ENCODE peak calls at places on chromosome 3, in six cellular contexts. U is cardiac fibroblast, C is endothelial cell, L is dorsolateral prefrontal cortex, V is fibroblast of lung, D is B cell. K is an unnamed sample.

GRCh38 chr3:123773681-123774431 is 110.3 kb downstream of the MYLK start:
- DNase-seq in V (peak), U (peak), D (no peak), L (peak), C (no peak), K (no peak)

GRCh38 chr3:126356373-126357298 is 572 bp downstream of the KLF15 start:
- DNase-seq in L (peak), U (peak), C (no peak), D (no peak), V (no peak), K (no peak)

GRCh38 chr3:125035217-125035616 is 20.6 kb downstream of the HEG1 start:
- DNase-seq in C (no peak), L (no peak), D (no peak), U (no peak), V (no peak), K (no peak)

GRCh38 chr3:127033171-127033570 is 50.3 kb downstream of the PLXNA1 start:
- DNase-seq in U (no peak), C (no peak), V (no peak), L (no peak), D (no peak), K (no peak)

GRCh38 chr3:7144696-7145308 is 283.9 kb downstream of the GRM7 start:
- DNase-seq in U (peak), C (peak), D (no peak), V (peak), L (no peak), K (no peak)

GRCh38 chr3:11565492-11565891 is 78.2 kb downstream of the VGLL4 start:
- DNase-seq in L (no peak), D (no peak), V (no peak), U (no peak), C (no peak), K (no peak)

GRCh38 chr3:10189557-10190374 is 25.0 kb downstream of the IRAK2 start:
- DNase-seq in C (no peak), V (peak), D (no peak), L (peak), U (peak), K (no peak)

GRCh38 chr3:192869131-192870027 is 48.3 kb downstream of the MB21D2 start:
- DNase-seq in L (peak), V (peak), C (no peak), D (no peak), U (peak), K (no peak)

GRCh38 chr3:43345246-43345645 is 58.9 kb downstream of the SNRK start:
- DNase-seq in V (no peak), L (no peak), D (no peak), C (no peak), U (no peak), K (no peak)

GRCh38 chr3:44104668-44105321 is 136.9 kb upstream of the TOPAZ1 start:
- DNase-seq in V (peak), C (no peak), L (no peak), D (no peak), U (no peak), K (peak)

GRCh38 chr3:152943645-152944044 is 108.7 kb downstream of the P2RY1 start:
- DNase-seq in V (peak), U (peak), C (no peak), D (no peak), L (no peak), K (no peak)

DNA sequence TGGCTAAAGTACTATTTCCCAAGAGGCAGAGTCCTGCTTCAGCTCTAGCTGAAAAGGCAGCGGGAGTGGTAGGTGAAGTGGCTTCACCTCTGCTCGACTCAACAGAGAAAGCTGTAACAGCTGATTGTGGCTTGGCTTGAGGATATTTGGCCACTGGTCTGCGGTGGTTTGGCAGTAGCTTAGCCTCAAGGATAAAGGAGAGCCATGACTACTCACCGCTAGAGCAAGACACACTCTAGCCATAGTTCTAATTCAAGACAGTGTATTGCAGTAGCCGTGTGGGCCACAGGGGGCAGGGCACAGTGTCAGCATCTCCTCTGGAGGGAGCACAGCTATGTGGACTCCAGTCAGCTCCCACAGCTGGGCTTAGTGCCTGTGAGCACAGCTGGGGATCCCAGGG is 23.5 kb downstream of the TPRG1 start:
- DNase-seq in D (no peak), C (no peak), V (peak), L (no peak), U (no peak), K (no peak)
- TF ChIP-seq CTCF in D (no peak), C (no peak), V (peak), L (no peak), U (peak), K (peak)

DNA sequence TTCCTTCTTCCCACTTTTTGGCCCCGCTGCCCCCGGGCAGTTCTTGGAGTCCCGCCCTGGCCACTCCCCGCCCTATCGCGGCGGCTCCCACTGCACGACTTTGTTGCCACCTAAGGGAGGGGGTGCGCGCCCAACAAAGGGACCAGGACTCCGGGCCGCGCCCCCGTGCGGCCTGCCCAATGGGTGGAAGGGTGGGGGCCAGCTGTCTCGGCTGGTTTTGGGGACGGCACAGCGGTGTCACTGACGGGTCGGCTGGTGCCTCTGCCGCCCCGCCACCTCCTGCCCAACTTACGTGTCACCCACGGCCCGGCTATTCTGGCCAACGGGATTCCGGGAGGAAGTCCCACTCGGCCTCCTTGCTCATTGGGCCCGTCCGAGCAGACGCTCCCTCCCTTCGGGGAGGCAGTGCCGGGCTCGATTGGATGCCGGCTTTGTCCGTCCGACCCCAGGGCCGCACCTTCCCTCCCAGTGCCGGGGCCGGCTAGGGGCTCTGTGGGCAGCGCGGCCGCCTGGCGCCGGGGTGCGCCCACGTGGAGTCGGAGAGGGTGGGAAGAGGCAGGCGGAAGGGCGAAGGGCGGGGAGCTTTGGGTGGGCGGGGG is at the start of gene GOLIM4:
- DNase-seq in V (peak), D (peak), U (peak), C (peak), L (peak), K (peak)
- TF ChIP-seq CTCF in V (no peak), D (no peak), U (no peak), C (no peak), L (no peak), K (no peak)

GRCh38 chr3:55818485-55818884 is 331.4 kb upstream of the WNT5A start:
- DNase-seq in C (no peak), U (no peak), D (no peak), L (peak), V (no peak), K (no peak)
- TF ChIP-seq CTCF in C (no peak), U (no peak), D (no peak), L (no peak), V (no peak), K (no peak)

GRCh38 chr3:119808244-119808643 is 26.3 kb downstream of the NR1I2 start:
- DNase-seq in V (no peak), U (no peak), D (no peak), C (no peak), L (no peak), K (no peak)
- TF ChIP-seq CTCF in V (no peak), U (no peak), D (no peak), C (no peak), L (no peak), K (no peak)

GRCh38 chr3:115982629-115983028 is 359.3 kb downstream of the GAP43 start:
- DNase-seq in L (no peak), V (no peak), D (no peak), C (no peak), U (no peak), K (no peak)

GRCh38 chr3:115989927-115990326 is 366.6 kb downstream of the GAP43 start:
- DNase-seq in V (peak), U (no peak), L (no peak), C (no peak), D (no peak), K (no peak)

GRCh38 chr3:115990669-115991068 is 367.4 kb downstream of the GAP43 start:
- DNase-seq in D (no peak), U (no peak), L (no peak), V (no peak), C (no peak), K (no peak)

GRCh38 chr3:115982121-115982520 is 358.8 kb downstream of the GAP43 start:
- DNase-seq in L (no peak), D (no peak), V (no peak), U (no peak), C (no peak), K (no peak)

DNA sequence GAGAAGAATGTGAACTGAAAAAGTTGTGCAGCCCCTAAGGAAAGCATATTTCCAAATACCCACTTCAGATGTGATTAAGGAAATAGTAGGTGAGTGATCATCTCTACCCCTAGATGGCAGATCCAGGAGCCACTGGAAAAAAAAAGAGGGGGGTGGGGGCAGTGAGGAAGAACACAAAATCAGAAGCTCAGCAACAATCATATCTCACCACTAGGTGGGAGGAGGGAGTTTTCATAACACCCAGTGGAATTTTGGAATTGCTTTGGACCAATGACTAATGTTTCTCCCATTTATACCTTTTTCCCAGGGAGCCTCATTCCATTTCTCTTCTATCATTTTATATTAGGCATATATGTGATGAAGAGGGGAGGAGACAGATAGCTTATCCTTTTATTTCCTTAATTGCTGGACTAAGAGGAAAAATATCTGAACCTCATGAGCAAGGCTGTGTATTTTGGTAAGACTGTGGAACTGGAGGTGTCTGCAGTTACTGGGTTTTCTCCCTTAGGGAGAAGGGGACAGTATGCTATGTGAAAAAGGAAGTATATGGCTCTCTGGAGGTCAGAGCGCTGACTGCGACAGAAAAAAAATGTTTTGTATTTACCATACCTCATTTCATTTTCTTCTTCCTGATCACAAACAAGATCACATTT is 363.4 kb downstream of the GAP43 start:
- DNase-seq in U (peak), V (peak), L (no peak), C (peak), D (no peak), K (no peak)
- TF ChIP-seq CTCF in U (peak), V (peak), L (no peak), C (peak), D (no peak), K (peak)

GRCh38 chr3:150521458-150521857 is 24.8 kb downstream of the SERP1 start:
- DNase-seq in L (no peak), D (no peak), V (no peak), U (no peak), C (no peak), K (no peak)
- TF ChIP-seq CTCF in L (no peak), D (no peak), V (peak), U (no peak), C (no peak), K (no peak)

GRCh38 chr3:57141719-57142118 is 23.4 kb downstream of the IL17RD start:
- DNase-seq in V (no peak), C (no peak), D (no peak), L (no peak), U (no peak), K (no peak)
- TF ChIP-seq CTCF in V (no peak), C (no peak), D (no peak), L (no peak), U (no peak), K (no peak)

GRCh38 chr3:78277793-78278192 is 1237.9 kb downstream of the ROBO2 start:
- DNase-seq in D (no peak), U (no peak), L (no peak), V (no peak), C (no peak), K (no peak)

GRCh38 chr3:78277220-78277619 is 1237.3 kb downstream of the ROBO2 start:
- DNase-seq in U (no peak), V (no peak), L (no peak), D (no peak), C (no peak), K (no peak)

GRCh38 chr3:78275420-78275852 is 1235.5 kb downstream of the ROBO2 start:
- DNase-seq in D (no peak), U (no peak), V (no peak), L (no peak), C (no peak), K (no peak)

GRCh38 chr3:78279066-78279465 is 1239.2 kb downstream of the ROBO2 start:
- DNase-seq in L (no peak), V (no peak), D (no peak), C (no peak), U (no peak), K (no peak)

DNA sequence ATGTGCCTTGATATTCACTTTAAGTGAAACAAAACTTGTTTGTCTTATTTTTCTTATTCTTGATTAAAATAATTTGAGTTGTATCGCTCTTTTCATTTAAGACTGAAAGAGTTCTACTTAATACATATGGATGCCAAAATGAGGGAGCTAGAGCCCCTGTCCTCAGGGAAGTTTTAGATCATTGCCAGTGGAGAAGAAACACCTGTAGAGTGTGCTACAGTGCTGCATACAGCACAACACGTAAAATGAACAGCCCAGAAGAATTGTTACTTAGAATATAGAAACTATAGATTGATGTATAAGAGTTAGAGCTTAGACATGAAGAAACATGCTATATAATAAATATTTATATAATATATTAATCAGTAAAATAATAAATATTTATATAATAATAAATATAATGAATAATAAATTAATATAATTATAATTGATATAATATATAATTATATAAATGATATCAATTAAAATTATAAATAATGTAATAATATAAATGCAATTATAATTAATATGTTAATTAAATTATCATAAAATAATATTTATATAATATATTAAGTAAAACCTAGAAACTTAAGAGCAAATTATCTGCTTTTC is 1234.7 kb downstream of the ROBO2 start:
- DNase-seq in U (no peak), C (no peak), D (no peak), L (no peak), V (no peak), K (no peak)
- TF ChIP-seq CTCF in U (no peak), C (no peak), D (no peak), L (no peak), V (no peak), K (peak)

DNA sequence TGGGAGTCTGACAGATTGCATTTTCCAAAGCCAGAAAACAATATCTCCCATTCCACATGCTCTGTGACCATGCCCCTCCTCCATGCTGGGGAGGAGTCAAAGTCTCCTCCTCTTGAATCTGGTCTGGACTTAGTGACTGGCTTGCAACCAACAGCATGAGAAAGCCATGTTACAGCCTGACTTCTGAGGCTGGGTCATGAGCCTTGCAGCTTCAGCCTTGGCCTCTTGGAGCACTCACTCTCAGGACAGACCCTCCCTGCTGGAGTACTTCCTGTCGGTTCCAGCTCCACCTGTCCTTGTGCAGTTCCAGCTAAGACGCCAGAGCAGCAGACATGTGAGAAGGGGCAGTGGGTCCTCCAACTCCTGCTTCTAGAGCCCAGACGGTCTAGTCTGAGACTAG is 49.7 kb upstream of the RBSN start:
- DNase-seq in D (no peak), U (peak), C (peak), V (no peak), L (no peak), K (no peak)
- TF ChIP-seq CTCF in D (no peak), U (no peak), C (no peak), V (no peak), L (no peak), K (no peak)